ENCODE peak calls at places on chromosomes 12 and 14, in five cellular contexts. P, B, D, L and O are unnamed samples.
A peak's percentile ranks its signal among the peaks of the same experiment; 100 is the strongest.

GRCh38 chr12:131863711-131864396 is 30.6 kb upstream of the ULK1 start:
- DNase-seq in P (no peak), B (no peak), D (no peak), L (no peak), O (peak; percentile 90)

GRCh38 chr14:22819191-22819988 is 4.2 kb upstream of the SLC7A7 start:
- DNase-seq in P (no peak), B (no peak), D (no peak), L (no peak), O (no peak)

GRCh38 chr14:34301107-34301734 is 160.8 kb downstream of the SPTSSA start:
- DNase-seq in P (peak; percentile 41), L (no peak), D (peak; percentile 52), B (peak; percentile 7), O (peak; percentile 49)

GRCh38 chr14:38210587-38211257 is 3.0 kb downstream of the SSTR1 start:
- DNase-seq in L (no peak), D (no peak), B (no peak), P (no peak), O (no peak)

GRCh38 chr12:47088021-47088944 is 8.5 kb upstream of the AMIGO2 start:
- DNase-seq in D (no peak), B (no peak), L (no peak), P (no peak), O (no peak)

GRCh38 chr12:72523754-72524153 is 251.6 kb downstream of the TRHDE start:
- DNase-seq in P (no peak), L (no peak), B (no peak), D (no peak), O (peak; percentile 10)

GRCh38 chr12:14403711-14404164 is 38.3 kb downstream of the ATF7IP start:
- DNase-seq in L (no peak), D (no peak), P (no peak), B (peak; percentile 49), O (peak; percentile 39)

GRCh38 chr12:75289678-75290200 is 40.4 kb downstream of the CAPS2 start:
- DNase-seq in B (no peak), L (no peak), D (no peak), P (no peak), O (no peak)

GRCh38 chr12:13103391-13104033 is at the start of gene GSG1:
- DNase-seq in D (no peak), P (no peak), B (no peak), L (no peak), O (no peak)

GRCh38 chr12:102433304-102433703 is 47.1 kb downstream of the IGF1 start:
- DNase-seq in D (no peak), P (no peak), B (no peak), L (no peak), O (no peak)

GRCh38 chr12:116273813-116274551 is 3.5 kb downstream of the MED13L start:
- DNase-seq in D (no peak), L (no peak), P (no peak), B (no peak), O (no peak)

DNA sequence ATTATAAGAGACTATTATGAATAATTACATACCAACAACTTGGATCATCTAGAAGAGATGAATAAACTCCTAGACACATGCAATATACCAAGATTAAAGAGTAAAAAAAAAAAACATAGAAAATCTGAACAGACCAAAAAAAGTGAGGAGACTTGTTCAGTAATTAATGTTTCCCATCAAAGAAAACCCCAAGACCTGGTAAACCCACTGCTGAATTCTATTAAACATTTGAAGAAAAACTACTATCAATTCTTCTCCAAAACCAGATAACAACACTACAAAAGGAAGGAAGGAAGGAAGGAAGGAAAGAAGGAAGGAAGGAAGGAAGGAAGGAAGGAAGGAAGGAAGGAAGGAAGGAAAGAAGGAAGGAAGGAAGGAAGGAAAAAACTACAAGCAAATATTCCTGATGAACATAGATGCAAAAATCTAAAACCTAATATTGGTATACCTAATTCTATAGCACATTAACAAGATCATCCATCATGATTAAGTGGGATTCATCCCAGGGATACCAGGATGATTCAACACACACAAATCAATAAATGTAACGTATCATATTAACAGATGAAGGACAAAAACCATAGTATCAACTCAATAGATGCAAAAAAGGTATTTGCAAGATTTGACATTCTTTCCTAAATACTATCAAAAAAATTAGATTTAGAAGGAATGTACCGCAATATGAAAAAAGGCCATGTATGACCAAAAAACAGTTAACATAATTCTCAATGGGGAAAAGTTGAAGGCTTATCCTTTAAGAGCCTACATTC is 445.5 kb downstream of the KCNH5 start:
- DNase-seq in L (no peak), B (no peak), P (no peak), D (no peak), O (no peak)
- TF ChIP-seq CHD2 in L (no peak), B (no peak), P (no peak), D (no peak), O (no peak)

DNA sequence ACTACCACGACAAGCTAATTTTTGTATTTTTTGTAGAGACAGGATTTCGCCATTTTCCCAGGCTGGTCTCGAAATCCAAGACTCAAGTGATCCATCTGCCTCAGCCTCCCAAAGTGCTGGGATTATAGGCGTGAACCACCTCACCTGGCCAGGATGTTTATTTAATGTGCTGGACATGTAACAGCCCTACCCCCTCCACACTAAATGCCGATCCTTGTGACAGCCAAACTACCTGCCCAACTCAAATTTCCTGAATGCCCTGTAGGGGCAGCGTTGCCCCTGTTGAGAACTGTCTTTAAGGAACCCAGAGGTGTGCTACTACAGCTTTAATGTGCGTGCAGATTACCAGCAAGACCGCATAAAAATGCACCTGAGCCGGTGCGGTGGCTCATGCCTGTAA is 48.1 kb downstream of the KCNK13 start:
- DNase-seq in D (peak; percentile 1), B (no peak), L (peak; percentile 13), P (peak; percentile 34), O (peak; percentile 42)
- TF ChIP-seq USF2 in D (no peak), B (no peak), L (no peak), P (no peak), O (no peak)

GRCh38 chr14:41699506-41699905 is 92.8 kb downstream of the LRFN5 start:
- DNase-seq in B (no peak), D (no peak), P (no peak), L (no peak), O (no peak)
- TF ChIP-seq CHD2 in B (no peak), D (no peak), P (no peak), L (no peak), O (no peak)

DNA sequence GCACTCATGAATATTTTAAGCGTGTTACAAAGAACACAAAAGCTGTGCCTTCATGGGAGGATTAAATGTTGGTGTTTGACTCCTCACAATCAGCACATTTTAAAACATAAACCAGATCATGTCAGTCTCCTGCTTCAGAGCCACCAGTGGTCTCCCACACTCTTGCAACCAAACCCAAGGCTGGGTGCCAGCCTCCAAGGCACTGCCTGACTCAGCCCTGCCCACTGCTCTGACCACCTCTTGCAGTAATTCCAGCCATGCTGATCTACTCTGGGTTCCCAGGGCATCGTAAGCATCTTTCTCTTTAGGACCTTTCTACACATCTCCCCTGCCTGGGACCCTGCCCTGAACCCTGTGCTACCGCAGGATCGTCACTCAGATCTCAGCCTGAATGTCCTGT is 449.6 kb downstream of the RAD51B start:
- DNase-seq in P (no peak), L (no peak), B (no peak), D (no peak), O (no peak)
- TF ChIP-seq USF2 in P (no peak), L (no peak), B (no peak), D (no peak), O (no peak)